ENCODE peak calls at places on chromosomes 2 and 18, in six cellular contexts. G is activated T-helper 9 cell treated with anti-CD3 and anti-CD28 coated beads, Interleukin-2, amount 50 U/mL, for 16 hours; J is AML-193; V is activated T-cell treated with anti-CD3 and anti-CD28 coated beads for 48 hours; Q is EL; A is B cell. C is an unnamed sample.

GRCh38 chr2:9422321-9423099 is 818 bp downstream of the ITGB1BP1 start:
- DNase-seq in Q (peak), G (peak), J (peak), V (peak), A (peak), C (peak)

GRCh38 chr2:198880421-198880820 is 577.3 kb downstream of the SATB2 start:
- DNase-seq in J (no peak), Q (no peak), A (no peak), G (no peak), V (no peak), C (no peak)

GRCh38 chr2:27096748-27097297 is 10.3 kb downstream of the KHK start:
- DNase-seq in V (no peak), J (no peak), Q (no peak), A (no peak), G (no peak), C (peak)

GRCh38 chr2:167355796-167356195 is 467.5 kb downstream of the XIRP2 start:
- DNase-seq in A (no peak), Q (no peak), G (no peak), J (no peak), V (no peak), C (no peak)

GRCh38 chr2:161166538-161167409 is 6.5 kb downstream of the TANK start:
- DNase-seq in J (no peak), G (peak), V (peak), A (no peak), Q (peak), C (no peak)

GRCh38 chr2:51220606-51221005 is 188.7 kb upstream of the NRXN1 start:
- DNase-seq in A (no peak), Q (no peak), J (peak), G (no peak), V (no peak), C (no peak)

GRCh38 chr2:223723954-223724411 is 113.4 kb downstream of the AP1S3 start:
- DNase-seq in J (no peak), G (no peak), V (no peak), Q (no peak), A (no peak), C (no peak)

GRCh38 chr2:22481507-22482217 is 903.3 kb upstream of the KLHL29 start:
- DNase-seq in V (no peak), G (no peak), A (no peak), Q (no peak), J (no peak), C (no peak)

GRCh38 chr2:128789776-128790455 is 471.2 kb upstream of the HS6ST1 start:
- DNase-seq in V (no peak), A (no peak), J (no peak), G (no peak), Q (no peak), C (no peak)

GRCh38 chr2:220465700-220466099 is 838.3 kb downstream of the SLC4A3 start:
- DNase-seq in Q (no peak), A (no peak), V (no peak), G (no peak), J (no peak), C (no peak)

GRCh38 chr2:206051912-206052311 is 34.1 kb downstream of the INO80D start:
- DNase-seq in Q (no peak), A (no peak), V (no peak), J (no peak), G (no peak), C (no peak)

GRCh38 chr2:201938151-201938815 is 95.4 kb upstream of the FZD7 start:
- DNase-seq in A (no peak), G (no peak), V (no peak), Q (no peak), J (no peak), C (no peak)

GRCh38 chr2:105034170-105034569 is 3.7 kb upstream of the MRPS9 start:
- DNase-seq in J (no peak), Q (no peak), A (no peak), G (no peak), V (no peak), C (no peak)

GRCh38 chr2:158975271-158975921 is 7.0 kb downstream of the TANC1 start:
- DNase-seq in A (no peak), G (no peak), V (no peak), J (no peak), Q (no peak), C (no peak)

GRCh38 chr2:158756976-158757375 is 38.1 kb upstream of the DAPL1 start:
- DNase-seq in A (no peak), G (no peak), V (no peak), J (no peak), Q (peak), C (no peak)

GRCh38 chr2:68714866-68715265 is 19.7 kb upstream of the ARHGAP25 start:
- DNase-seq in J (peak), A (peak), G (no peak), V (no peak), Q (no peak), C (no peak)

GRCh38 chr2:7835693-7836680 is 845.9 kb upstream of the ID2 start:
- DNase-seq in A (peak), Q (no peak), V (no peak), J (no peak), G (no peak), C (no peak)

GRCh38 chr18:72651033-72651432 is 106.9 kb upstream of the CBLN2 start:
- DNase-seq in Q (no peak), V (no peak), G (no peak), J (no peak), A (no peak), C (no peak)

GRCh38 chr2:72533767-72534166 is 292.1 kb downstream of the EXOC6B start:
- DNase-seq in A (no peak), J (no peak), Q (peak), G (no peak), V (no peak), C (no peak)

GRCh38 chr2:10759151-10759714 is 37.8 kb downstream of the ATP6V1C2 start:
- DNase-seq in A (no peak), Q (no peak), G (no peak), V (no peak), J (no peak), C (peak)

GRCh38 chr2:187593697-187594096 is 39.5 kb upstream of the TFPI start:
- DNase-seq in G (no peak), V (no peak), J (no peak), A (no peak), Q (peak), C (no peak)

GRCh38 chr18:14978962-14979535 is 231.1 kb downstream of the ANKRD30B start:
- DNase-seq in V (peak), Q (no peak), G (no peak), A (no peak), J (peak), C (peak)

GRCh38 chr2:219676586-219676985 is 49.2 kb downstream of the SLC4A3 start:
- DNase-seq in G (no peak), J (no peak), V (no peak), Q (no peak), A (no peak), C (no peak)

GRCh38 chr2:216633616-216634316 is 546 bp downstream of the IGFBP2 start:
- DNase-seq in G (no peak), Q (peak), A (no peak), V (peak), J (no peak), C (peak)

GRCh38 chr2:25521665-25522387 is 151.6 kb downstream of the DTNB start:
- DNase-seq in G (no peak), Q (peak), J (peak), V (no peak), A (peak), C (peak)

GRCh38 chr2:130755234-130756040 is at the start of gene AMER3:
- DNase-seq in Q (no peak), V (no peak), G (no peak), J (no peak), A (no peak), C (peak)

GRCh38 chr2:239151201-239152131 is 249.4 kb downstream of the HDAC4 start:
- DNase-seq in J (no peak), Q (no peak), V (no peak), A (no peak), G (no peak), C (no peak)

GRCh38 chr2:46340740-46341420 is 43.7 kb downstream of the EPAS1 start:
- DNase-seq in G (no peak), Q (no peak), V (no peak), A (no peak), J (no peak), C (no peak)

C was measured in SK-N-SH.